ENCODE peak calls at places on chromosome 2, in four cellular contexts. One of them, this sample, is unnamed.

GRCh38 chr2:26623541-26624497 is 17.3 kb downstream of the CIB4 start:
- DNase-seq in sciatic nerve: peak
- DNase-seq in H54: peak
- DNase-seq in iris pigment epithelial cell: peak
- DNase-seq in this sample: peak

GRCh38 chr2:556494-556893 is 120.7 kb downstream of the TMEM18 start:
- DNase-seq in H54: no peak
- DNase-seq in sciatic nerve: no peak
- DNase-seq in iris pigment epithelial cell: no peak
- DNase-seq in this sample: no peak

GRCh38 chr2:181628590-181629585 is 28.0 kb downstream of the CERKL start:
- DNase-seq in iris pigment epithelial cell: no peak
- DNase-seq in H54: no peak
- DNase-seq in sciatic nerve: no peak
- DNase-seq in this sample: no peak

GRCh38 chr2:166494140-166494544 is at the start of gene SCN7A:
- DNase-seq in H54: peak
- DNase-seq in sciatic nerve: peak
- DNase-seq in iris pigment epithelial cell: peak
- DNase-seq in this sample: peak

GRCh38 chr2:128979182-128979581 is 660.5 kb upstream of the HS6ST1 start:
- DNase-seq in H54: no peak
- DNase-seq in sciatic nerve: no peak
- DNase-seq in iris pigment epithelial cell: no peak
- DNase-seq in this sample: no peak

GRCh38 chr2:75896779-75897366 is 186.2 kb upstream of the GCFC2 start:
- DNase-seq in sciatic nerve: no peak
- DNase-seq in H54: peak
- DNase-seq in iris pigment epithelial cell: peak
- DNase-seq in this sample: peak

GRCh38 chr2:68696554-68696953 is 38.1 kb upstream of the ARHGAP25 start:
- DNase-seq in H54: no peak
- DNase-seq in iris pigment epithelial cell: no peak
- DNase-seq in sciatic nerve: no peak
- DNase-seq in this sample: no peak

GRCh38 chr2:48694143-48694542 is 61.4 kb downstream of the LHCGR start:
- DNase-seq in H54: no peak
- DNase-seq in iris pigment epithelial cell: peak
- DNase-seq in sciatic nerve: no peak
- DNase-seq in this sample: peak

GRCh38 chr2:121036226-121036692 is 248.7 kb downstream of the TFCP2L1 start:
- DNase-seq in H54: no peak
- DNase-seq in sciatic nerve: peak
- DNase-seq in iris pigment epithelial cell: no peak
- DNase-seq in this sample: no peak

GRCh38 chr2:151289972-151290335 is 486 bp upstream of the NMI start:
- DNase-seq in sciatic nerve: no peak
- DNase-seq in H54: peak
- DNase-seq in iris pigment epithelial cell: peak
- DNase-seq in this sample: peak

This sample was measured in EL.